ENCODE peak calls at places on chromosomes 1 and 21, in six cellular contexts. H is body of pancreas, V is tibial nerve, O is heart left ventricle, C is mesenchymal stem cell, M is AG04450. S is an unnamed sample.

GRCh38 chr1:172041689-172042088 is 200.4 kb downstream of the DNM3 start:
- DNase-seq in O (no peak), C (peak), M (no peak), H (no peak), V (peak), S (no peak)

GRCh38 chr1:37092937-37093336 is 58.6 kb upstream of the GRIK3 start:
- DNase-seq in M (no peak), C (no peak), V (no peak), H (no peak), O (no peak), S (no peak)

GRCh38 chr1:214281902-214282695 is 1.1 kb downstream of the SMYD2 start:
- DNase-seq in H (peak), M (peak), C (peak), V (no peak), O (no peak), S (peak)

GRCh38 chr1:245840971-245841370 is 666.1 kb downstream of the SMYD3 start:
- DNase-seq in H (no peak), M (no peak), V (no peak), C (no peak), O (no peak), S (no peak)

GRCh38 chr1:242017580-242018233 is 18.8 kb upstream of the MAP1LC3C start:
- DNase-seq in V (peak), M (no peak), H (peak), C (peak), O (no peak), S (no peak)

GRCh38 chr21:41536076-41536826 is 28.3 kb upstream of the TMPRSS2 start:
- DNase-seq in M (no peak), O (no peak), V (no peak), C (no peak), H (peak), S (peak)

GRCh38 chr1:24149854-24150227 is 6.9 kb upstream of the IL22RA1 start:
- DNase-seq in H (no peak), C (peak), M (no peak), V (no peak), O (no peak), S (peak)

GRCh38 chr1:109263234-109263596 is 13.9 kb downstream of the CELSR2 start:
- DNase-seq in C (no peak), O (peak), V (no peak), H (no peak), M (no peak), S (no peak)

GRCh38 chr1:246569248-246570238 is 3.3 kb downstream of the CNST start:
- DNase-seq in H (no peak), O (no peak), V (no peak), C (peak), M (no peak), S (peak)

GRCh38 chr1:9721606-9722377 is 70.3 kb downstream of the PIK3CD start:
- DNase-seq in H (peak), M (no peak), O (no peak), C (peak), V (no peak), S (no peak)

GRCh38 chr21:36684957-36685714 is 13.8 kb upstream of the SIM2 start:
- DNase-seq in M (no peak), H (no peak), O (no peak), V (no peak), C (no peak), S (no peak)

GRCh38 chr1:96256391-96256790 is 465.2 kb upstream of the PTBP2 start:
- DNase-seq in M (no peak), C (no peak), V (no peak), O (no peak), H (no peak), S (no peak)

GRCh38 chr1:36890776-36891175 is 143.5 kb downstream of the GRIK3 start:
- DNase-seq in M (no peak), V (peak), C (no peak), O (no peak), H (no peak), S (no peak)

GRCh38 chr1:222064388-222065201 is 322.7 kb upstream of the DUSP10 start:
- DNase-seq in M (peak), H (no peak), V (no peak), C (peak), O (no peak), S (no peak)

GRCh38 chr21:29581393-29581792 is 282.7 kb downstream of the BACH1 start:
- DNase-seq in V (no peak), C (no peak), H (no peak), O (no peak), M (no peak), S (no peak)

GRCh38 chr1:7403265-7404045 is 367.6 kb upstream of the VAMP3 start:
- DNase-seq in M (no peak), O (no peak), C (peak), H (no peak), V (no peak), S (no peak)

GRCh38 chr1:163970699-163971098 is 588.3 kb upstream of the PBX1 start:
- DNase-seq in C (no peak), M (no peak), O (no peak), H (no peak), V (no peak), S (no peak)

GRCh38 chr1:173554541-173555250 is 48.2 kb downstream of the SLC9C2 start:
- DNase-seq in O (no peak), H (no peak), M (no peak), V (no peak), C (no peak), S (peak)

GRCh38 chr1:246153796-246154212 is 353.3 kb downstream of the SMYD3 start:
- DNase-seq in O (no peak), V (no peak), C (peak), H (no peak), M (no peak), S (no peak)

GRCh38 chr1:170660874-170661645 is 2.9 kb upstream of the PRRX1 start:
- DNase-seq in H (no peak), V (no peak), M (no peak), O (no peak), C (peak), S (no peak)

GRCh38 chr21:21415741-21416140 is 417.5 kb downstream of the NCAM2 start:
- DNase-seq in M (no peak), C (no peak), V (no peak), O (no peak), H (no peak), S (no peak)

GRCh38 chr21:21406918-21407317 is 408.7 kb downstream of the NCAM2 start:
- DNase-seq in H (no peak), M (no peak), O (no peak), V (no peak), C (peak), S (no peak)

DNA sequence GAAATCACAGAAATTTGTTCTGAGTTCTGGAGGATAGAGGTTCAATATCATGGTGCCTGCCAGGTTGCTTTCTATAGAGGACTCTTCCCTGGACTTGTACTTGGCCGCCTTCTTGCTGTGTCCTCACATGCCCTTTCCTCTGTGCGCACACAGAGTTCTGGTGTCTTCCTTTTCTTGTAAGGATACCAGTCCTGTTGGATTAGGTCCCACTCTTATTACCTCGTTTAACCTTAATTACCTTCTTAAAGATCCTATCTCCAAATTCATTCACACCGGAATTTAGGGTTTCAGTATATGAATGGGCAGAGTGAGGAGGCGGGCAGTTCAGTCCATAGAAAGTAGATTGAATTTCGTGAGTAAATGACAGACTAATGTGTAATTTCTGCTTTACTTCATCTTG is 413.9 kb downstream of the NCAM2 start:
- DNase-seq in O (no peak), V (no peak), H (no peak), C (no peak), M (no peak), S (no peak)
- H3K27ac ChIP-seq in O (no peak), V (no peak), H (no peak), C (no peak), M (no peak), S (no peak)

DNA sequence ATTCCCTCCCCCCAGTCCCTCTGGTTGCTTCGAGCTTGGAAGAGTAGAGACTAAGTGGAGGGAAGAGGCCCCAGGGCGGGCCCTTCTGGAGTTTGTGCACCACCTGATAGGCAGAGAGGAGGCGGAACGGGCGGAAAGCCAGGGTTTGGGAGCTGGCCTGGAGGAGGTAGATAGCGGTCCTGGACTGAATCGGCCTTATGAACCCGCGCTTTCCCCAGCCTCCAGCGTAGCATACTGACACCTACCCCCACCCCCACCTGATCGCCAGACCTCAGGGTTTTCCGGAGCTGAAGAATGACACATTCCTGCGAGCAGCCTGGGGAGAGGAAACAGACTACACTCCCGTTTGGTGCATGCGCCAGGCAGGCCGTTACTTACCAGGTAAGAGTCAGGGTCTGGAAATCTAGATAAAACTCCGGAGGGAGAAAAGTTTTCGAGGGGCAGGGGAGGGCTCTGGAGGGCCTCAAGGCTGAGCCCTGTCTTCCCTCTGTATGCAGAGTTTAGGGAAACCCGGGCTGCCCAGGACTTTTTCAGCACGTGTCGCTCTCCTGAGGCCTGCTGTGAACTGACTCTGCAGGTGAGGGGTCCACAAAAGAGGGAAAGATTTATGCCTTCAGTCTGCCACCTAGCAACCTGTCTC is 705 bp downstream of the UROD start:
- DNase-seq in O (peak), C (peak), V (peak), H (peak), M (peak), S (no peak)
- H3K27ac ChIP-seq in O (peak), C (peak), V (peak), H (peak), M (peak), S (peak)

GRCh38 chr1:93869653-93870052 is 9.4 kb downstream of the DNTTIP2 start:
- DNase-seq in C (no peak), H (no peak), V (no peak), O (no peak), M (no peak), S (no peak)

GRCh38 chr1:93876284-93876683 is 2.7 kb downstream of the DNTTIP2 start:
- DNase-seq in O (no peak), M (no peak), C (peak), V (no peak), H (no peak), S (no peak)

GRCh38 chr1:93874025-93874651 is 4.9 kb downstream of the DNTTIP2 start:
- DNase-seq in M (no peak), C (peak), O (no peak), H (no peak), V (no peak), S (peak)

GRCh38 chr1:93871356-93871755 is 7.7 kb downstream of the DNTTIP2 start:
- DNase-seq in C (no peak), V (no peak), M (no peak), H (no peak), O (no peak), S (no peak)
- H3K27ac ChIP-seq in C (no peak), V (no peak), M (no peak), H (no peak), O (no peak), S (peak)

GRCh38 chr1:59016390-59016789 is 232.5 kb upstream of the JUN start:
- DNase-seq in V (no peak), H (no peak), O (no peak), M (no peak), C (no peak), S (no peak)

GRCh38 chr1:59013928-59014279 is 230.1 kb upstream of the JUN start:
- DNase-seq in M (no peak), V (no peak), C (no peak), O (no peak), H (no peak), S (no peak)

GRCh38 chr1:59015708-59016107 is 231.9 kb upstream of the JUN start:
- DNase-seq in O (no peak), C (peak), M (peak), V (no peak), H (no peak), S (peak)

GRCh38 chr1:59013276-59013927 is 229.6 kb upstream of the JUN start:
- DNase-seq in C (peak), O (peak), V (peak), H (peak), M (no peak), S (no peak)

GRCh38 chr1:59014827-59015226 is 231.0 kb upstream of the JUN start:
- DNase-seq in C (no peak), V (no peak), M (no peak), H (no peak), O (no peak), S (no peak)
- H3K27ac ChIP-seq in C (no peak), V (no peak), M (no peak), H (no peak), O (no peak), S (peak)

DNA sequence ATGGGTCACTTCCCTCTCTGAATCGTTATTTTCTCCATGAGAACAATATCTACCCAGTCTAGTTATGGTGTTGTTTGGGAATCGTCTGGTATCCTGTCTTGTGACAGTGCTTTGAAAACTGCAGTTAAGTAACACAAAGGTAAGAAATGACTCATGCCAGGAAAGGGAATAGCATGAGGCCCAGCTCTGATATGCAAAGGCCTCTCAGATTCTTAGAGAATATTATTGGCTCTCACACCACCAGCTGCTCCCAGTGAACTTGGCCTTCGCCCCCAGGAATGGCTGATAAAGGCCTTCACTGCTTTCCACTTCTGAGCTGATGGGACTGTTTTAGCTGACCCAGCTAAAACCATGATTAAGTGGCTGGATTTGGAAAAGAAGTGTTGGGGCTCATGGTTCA is 27.1 kb downstream of the NEK2 start:
- DNase-seq in H (peak), O (no peak), V (no peak), C (peak), M (no peak), S (peak)
- H3K27ac ChIP-seq in H (peak), O (no peak), V (no peak), C (peak), M (no peak), S (peak)

DNA sequence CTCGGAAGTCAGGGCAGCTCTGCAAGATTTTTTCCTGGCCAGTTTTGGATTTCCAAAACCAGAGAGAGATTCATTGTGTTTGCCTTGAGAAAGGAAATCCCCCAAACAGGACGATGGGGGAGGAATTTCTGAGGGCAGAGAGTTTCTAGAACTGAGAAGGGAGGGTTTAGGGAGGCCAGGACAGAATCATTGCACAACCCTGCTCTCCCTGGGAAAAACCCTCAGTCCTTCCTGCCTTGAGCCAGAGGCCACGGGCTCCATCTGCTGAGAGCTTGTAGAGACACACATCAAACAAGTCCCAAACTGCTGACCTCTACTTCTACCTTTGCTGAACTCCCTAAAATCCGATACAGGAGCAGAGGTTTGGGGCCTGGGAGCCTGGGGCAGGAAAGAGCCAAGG is 99.7 kb downstream of the NMNAT2 start:
- DNase-seq in M (peak), V (peak), O (peak), C (peak), H (peak), S (peak)
- H3K27ac ChIP-seq in M (peak), V (peak), O (peak), C (no peak), H (peak), S (no peak)

DNA sequence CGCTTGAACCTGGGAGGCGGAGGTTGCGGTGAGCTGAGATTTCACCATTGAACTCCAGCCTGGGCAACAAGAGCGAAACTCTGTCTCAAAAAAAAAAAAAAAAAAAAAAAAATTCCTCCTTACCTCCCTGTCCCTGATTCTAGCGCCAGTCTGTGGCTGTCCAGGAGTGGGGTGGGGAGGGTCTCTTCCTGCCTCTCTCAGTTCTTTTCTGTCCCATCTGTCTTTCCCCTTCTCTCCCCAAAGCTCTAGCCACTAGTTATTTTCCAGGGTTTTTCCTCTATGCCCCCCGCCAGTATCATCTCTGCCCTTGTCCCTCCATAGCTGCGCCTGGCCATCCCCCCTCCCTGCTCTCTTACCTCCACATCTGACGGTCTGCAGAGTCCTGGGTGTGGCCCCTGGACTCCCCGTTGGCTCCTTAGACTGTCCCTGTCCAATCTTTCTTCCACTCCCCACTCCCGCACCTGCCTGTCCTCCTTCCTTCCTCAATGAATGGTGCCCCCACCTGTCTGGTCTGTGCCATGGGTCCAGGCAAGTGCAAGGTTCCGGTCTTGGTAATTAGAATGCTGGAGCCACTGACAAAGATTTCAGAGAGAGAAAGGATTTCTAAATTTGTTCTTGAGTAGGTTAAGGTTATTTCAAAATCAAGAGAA is 1.6 kb upstream of the TMEM63A start:
- DNase-seq in H (no peak), O (no peak), M (no peak), C (no peak), V (no peak), S (no peak)
- H3K27ac ChIP-seq in H (no peak), O (no peak), M (no peak), C (no peak), V (no peak), S (no peak)

DNA sequence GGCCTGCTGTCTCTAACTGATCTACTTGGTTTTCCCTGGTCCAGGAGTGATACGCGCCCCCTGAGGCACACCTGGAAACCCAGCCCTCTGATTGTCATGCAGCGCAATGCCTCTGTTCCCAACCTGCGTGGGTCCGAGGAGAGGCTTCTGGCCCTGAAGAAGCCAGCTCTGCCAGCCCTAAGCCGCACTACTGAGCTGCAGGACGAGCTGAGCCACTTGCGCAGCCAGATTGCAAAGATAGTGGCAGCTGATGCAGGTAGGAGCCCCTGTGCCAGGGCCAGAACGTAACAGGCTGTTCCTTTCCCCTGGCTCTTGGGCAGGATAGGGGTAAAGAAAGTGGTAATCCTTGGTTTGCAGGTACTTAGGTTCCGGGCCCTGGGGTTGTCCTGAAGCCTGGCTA is 6.8 kb downstream of the MTFR1L start:
- DNase-seq in O (no peak), H (no peak), M (no peak), V (no peak), C (no peak), S (no peak)
- H3K27ac ChIP-seq in O (no peak), H (no peak), M (no peak), V (no peak), C (no peak), S (no peak)

GRCh38 chr1:43274125-43274803 is 4.5 kb downstream of the TMEM125 start:
- DNase-seq in H (no peak), M (no peak), O (no peak), V (no peak), C (peak), S (no peak)

GRCh38 chr1:43276673-43277072 is 6.9 kb downstream of the TMEM125 start:
- DNase-seq in C (no peak), V (no peak), H (peak), M (no peak), O (no peak), S (no peak)

GRCh38 chr1:43277116-43277876 is 7.5 kb downstream of the TMEM125 start:
- DNase-seq in M (no peak), H (no peak), O (no peak), C (no peak), V (no peak), S (no peak)

GRCh38 chr1:43274804-43275180 is 5.0 kb downstream of the TMEM125 start:
- DNase-seq in H (no peak), M (no peak), V (no peak), C (no peak), O (no peak), S (no peak)

DNA sequence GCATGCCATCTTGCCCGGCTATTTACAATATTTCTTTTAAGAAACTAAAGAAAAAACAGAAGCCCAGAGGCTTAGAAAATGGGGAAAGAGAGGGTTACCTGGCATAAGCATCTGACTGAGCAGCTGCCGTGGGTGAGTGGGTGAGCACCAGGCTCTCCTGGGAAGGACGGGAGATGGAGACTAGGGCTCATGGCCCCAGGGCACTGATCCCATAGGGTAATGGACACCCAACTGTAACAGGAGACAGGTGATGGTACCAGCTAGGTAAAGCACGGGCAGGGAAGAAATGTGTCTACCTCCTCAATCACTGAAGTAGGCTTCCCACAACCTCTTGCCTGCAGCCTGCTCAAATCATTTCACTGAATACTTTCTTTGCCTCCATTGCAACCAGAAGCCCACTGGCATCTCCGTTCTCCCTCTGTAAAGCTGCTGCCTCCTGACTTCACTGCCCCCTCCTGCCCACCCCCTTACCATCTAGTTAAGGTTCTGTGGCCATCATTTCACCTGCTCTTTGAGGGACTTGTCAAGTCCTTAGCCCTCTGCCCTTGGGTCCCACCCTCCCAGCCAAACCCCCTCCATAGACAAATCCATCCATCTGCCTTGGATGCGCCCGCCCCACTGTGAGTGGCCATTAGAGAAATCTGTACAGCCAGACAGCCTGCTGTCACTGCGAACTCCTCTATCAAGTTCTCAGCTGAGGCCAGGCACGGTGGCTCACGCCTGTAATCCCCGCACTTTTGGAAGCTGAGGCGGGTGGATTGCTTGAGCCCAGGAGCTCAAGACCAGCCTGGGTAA is 6.2 kb downstream of the TMEM125 start:
- DNase-seq in H (no peak), M (no peak), V (no peak), C (no peak), O (no peak), S (no peak)
- H3K27ac ChIP-seq in H (peak), M (no peak), V (no peak), C (no peak), O (no peak), S (no peak)

GRCh38 chr1:230825061-230825803 is 43.1 kb downstream of the C1orf198 start:
- DNase-seq in C (peak), O (no peak), M (peak), H (peak), V (peak), S (peak)
- H3K27ac ChIP-seq in C (no peak), O (peak), M (peak), H (peak), V (peak), S (peak)